ENCODE peak calls at places on chromosome 9, in five cellular contexts. N is ascending aorta, Y is tibial nerve, A is left ventricle myocardium inferior, R is cardiac muscle cell. I is an unnamed sample.

GRCh38 chr9:87567047-87567446 is 69.4 kb downstream of the DAPK1 start:
- DNase-seq in Y (no peak), N (no peak), A (no peak), R (peak; percentile 63), I (no peak)

GRCh38 chr9:95268681-95269080 is 48.8 kb downstream of the FANCC start:
- DNase-seq in A (no peak), N (no peak), R (peak; percentile 55), Y (no peak), I (no peak)

GRCh38 chr9:134335490-134336173 is 9.4 kb downstream of the RXRA start:
- DNase-seq in N (no peak), Y (no peak), A (no peak), R (no peak), I (no peak)

GRCh38 chr9:93597871-93598646 is 21.7 kb downstream of the PHF2 start:
- DNase-seq in A (no peak), R (no peak), Y (no peak), N (no peak), I (no peak)

GRCh38 chr9:14424323-14424722 is 110.4 kb upstream of the NFIB start:
- DNase-seq in R (no peak), Y (no peak), N (no peak), A (no peak), I (no peak)

GRCh38 chr9:130020618-130021017 is 22.4 kb downstream of the FNBP1 start:
- DNase-seq in A (no peak), Y (no peak), N (no peak), R (no peak), I (no peak)

GRCh38 chr9:93577045-93577939 is 908 bp downstream of the PHF2 start:
- DNase-seq in R (peak; percentile 40), N (no peak), A (peak; percentile 54), Y (no peak), I (no peak)

GRCh38 chr9:105608685-105609598 is 51.0 kb downstream of the FKTN start:
- DNase-seq in A (no peak), R (peak; percentile 68), N (no peak), Y (no peak), I (no peak)

GRCh38 chr9:135797507-135798302 is 95.7 kb downstream of the KCNT1 start:
- DNase-seq in A (peak; percentile 50), R (peak; percentile 58), Y (no peak), N (no peak), I (no peak)

DNA sequence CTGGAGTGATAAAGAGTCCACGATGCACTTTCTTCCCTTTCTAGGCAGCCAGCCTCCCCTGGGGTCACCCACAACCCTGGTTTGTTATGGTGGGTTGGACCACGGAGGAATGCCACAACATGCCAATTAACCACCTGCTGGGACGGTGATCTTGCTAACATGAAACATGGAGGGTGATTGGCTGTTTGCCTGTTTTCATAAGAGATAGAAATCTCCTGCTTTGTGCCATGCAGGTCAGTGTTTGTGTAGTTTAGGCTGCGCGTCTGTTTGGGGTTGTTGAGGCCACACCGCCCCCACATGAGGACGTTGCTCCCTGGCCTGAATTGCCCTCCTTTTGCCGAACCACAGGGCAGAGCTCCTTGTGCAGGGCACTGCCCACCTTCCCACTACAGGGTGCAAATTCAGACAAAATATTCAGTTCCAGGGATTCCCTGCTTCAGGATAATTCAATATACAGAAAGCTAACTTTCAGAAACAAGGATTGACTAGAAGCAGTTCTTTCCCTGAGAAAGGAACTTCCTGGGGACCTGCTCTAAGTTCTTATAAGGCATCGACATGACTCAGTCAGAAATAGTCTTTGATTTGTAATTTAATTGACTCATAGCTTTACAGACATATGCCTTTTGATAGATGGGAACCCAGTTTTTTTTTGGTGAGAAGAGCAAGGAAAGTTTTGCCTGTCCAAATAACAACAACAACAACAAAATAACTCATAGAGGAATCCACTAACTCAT is 427.7 kb downstream of the GADD45G start:
- DNase-seq in Y (no peak), R (no peak), A (no peak), N (no peak), I (no peak)
- H3K9me3 ChIP-seq in Y (no peaks in the 10 kb centered on the region), R (no peaks in the 10 kb centered on the region), A (no peaks in the 10 kb centered on the region), N (no peaks in the 10 kb centered on the region), I (no peaks in the 10 kb centered on the region)

DNA sequence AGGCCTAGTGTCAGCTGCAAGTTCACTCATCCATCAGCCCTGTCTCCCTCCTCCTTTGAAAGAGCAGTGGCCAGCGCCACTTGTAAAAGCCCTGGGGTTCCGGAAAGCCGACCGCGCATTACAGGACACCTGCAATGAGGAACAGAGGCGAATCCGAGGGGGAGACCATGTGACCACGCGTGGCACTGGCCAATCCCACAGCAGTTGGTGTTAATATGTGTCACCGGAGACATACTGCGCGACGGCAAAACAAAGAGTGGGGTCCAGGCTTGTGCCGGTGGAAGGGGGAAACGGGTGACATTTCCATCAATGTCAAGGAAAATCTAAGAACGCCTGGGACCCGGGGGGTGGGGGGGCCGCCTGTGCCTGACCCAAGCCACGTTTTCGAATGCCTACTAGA is 480.8 kb downstream of the SPATA31A7 start:
- DNase-seq in A (no peak), N (no peak), Y (no peak), R (no peak), I (no peak)
- H3K9me3 ChIP-seq in A (no peaks in the 10 kb centered on the region), N (no peaks in the 10 kb centered on the region), Y (no peaks in the 10 kb centered on the region), R (no peaks in the 10 kb centered on the region), I (no peaks in the 10 kb centered on the region)

GRCh38 chr9:96771124-96771523 is 6.8 kb downstream of the ZNF510 start:
- DNase-seq in A (no peak), R (no peak), Y (no peak), N (no peak), I (no peak)

GRCh38 chr9:96762562-96762961 is 15.3 kb downstream of the ZNF510 start:
- DNase-seq in N (no peak), A (no peak), R (no peak), Y (no peak), I (no peak)

GRCh38 chr9:96769989-96770388 is 7.9 kb downstream of the ZNF510 start:
- DNase-seq in A (no peak), R (no peak), Y (no peak), N (no peak), I (no peak)

GRCh38 chr9:96766199-96766598 is 11.7 kb downstream of the ZNF510 start:
- DNase-seq in R (no peak), Y (no peak), N (no peak), A (no peak), I (no peak)
- H3K9me3 ChIP-seq in R (peaks cover 4% of the 10 kb centered on the region), Y (peaks cover 8% of the 10 kb centered on the region), N (peaks cover 88% of the 10 kb centered on the region), A (peaks cover 100% of the 10 kb centered on the region), I (peaks cover 96% of the 10 kb centered on the region)

GRCh38 chr9:8434621-8435020 is 635.0 kb upstream of the DMAC1 start:
- DNase-seq in Y (no peak), R (no peak), N (no peak), A (no peak), I (no peak)

GRCh38 chr9:8430945-8431344 is 631.4 kb upstream of the DMAC1 start:
- DNase-seq in Y (no peak), N (no peak), R (no peak), A (no peak), I (no peak)

GRCh38 chr9:8431505-8431904 is 631.9 kb upstream of the DMAC1 start:
- DNase-seq in A (no peak), N (no peak), Y (no peak), R (no peak), I (no peak)

GRCh38 chr9:8429768-8430167 is 630.2 kb upstream of the DMAC1 start:
- DNase-seq in R (no peak), N (no peak), A (no peak), Y (no peak), I (no peak)

GRCh38 chr9:8432224-8432623 is 632.6 kb upstream of the DMAC1 start:
- DNase-seq in Y (no peak), A (no peak), R (no peak), N (no peak), I (no peak)
- H3K9me3 ChIP-seq in Y (no peaks in the 10 kb centered on the region), A (no peaks in the 10 kb centered on the region), R (no peaks in the 10 kb centered on the region), N (no peaks in the 10 kb centered on the region), I (no peaks in the 10 kb centered on the region)

GRCh38 chr9:78958887-78959286 is 612.9 kb upstream of the TLE4 start:
- DNase-seq in A (no peak), N (no peak), R (no peak), Y (no peak), I (no peak)

GRCh38 chr9:78967557-78968212 is 604.1 kb upstream of the TLE4 start:
- DNase-seq in R (peak; percentile 2), A (no peak), Y (no peak), N (no peak), I (no peak)

GRCh38 chr9:78963911-78964310 is 607.9 kb upstream of the TLE4 start:
- DNase-seq in R (no peak), A (no peak), N (no peak), Y (no peak), I (no peak)

DNA sequence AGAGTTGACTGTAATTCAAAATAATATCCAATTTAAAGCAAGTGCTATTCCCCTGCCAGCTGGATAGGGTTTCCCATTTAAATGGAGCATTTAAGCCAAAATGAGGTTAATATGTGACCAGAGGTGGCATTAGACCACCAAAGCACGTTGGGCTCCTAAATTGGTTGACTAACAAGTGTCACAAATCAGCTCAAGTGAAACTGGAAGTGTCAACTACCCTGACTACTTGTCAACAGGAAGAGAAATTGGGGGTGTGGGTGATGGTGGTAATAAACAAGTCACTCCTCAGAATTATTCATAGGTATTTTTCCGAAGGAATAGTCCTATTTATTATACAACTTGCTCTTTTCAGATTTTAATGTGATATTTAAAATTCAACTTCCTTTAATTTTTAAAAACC is 609.6 kb upstream of the TLE4 start:
- DNase-seq in A (no peak), R (no peak), N (no peak), Y (no peak), I (no peak)
- H3K9me3 ChIP-seq in A (peaks cover 33% of the 10 kb centered on the region), R (no peaks in the 10 kb centered on the region), N (no peaks in the 10 kb centered on the region), Y (no peaks in the 10 kb centered on the region), I (no peaks in the 10 kb centered on the region)

GRCh38 chr9:128885798-128886197 is 3.9 kb downstream of the LRRC8A start:
- DNase-seq in Y (no peak), A (no peak), R (no peak), N (no peak), I (no peak)

GRCh38 chr9:128886211-128886826 is 4.4 kb downstream of the LRRC8A start:
- DNase-seq in A (no peak), Y (no peak), R (peak; percentile 83), N (no peak), I (no peak)

GRCh38 chr9:128885376-128885775 is 3.4 kb downstream of the LRRC8A start:
- DNase-seq in N (no peak), Y (no peak), R (no peak), A (no peak), I (no peak)

GRCh38 chr9:128887049-128887448 is 5.1 kb downstream of the LRRC8A start:
- DNase-seq in Y (no peak), N (no peak), R (no peak), A (no peak), I (no peak)

GRCh38 chr9:128887914-128888350 is 6.0 kb downstream of the LRRC8A start:
- DNase-seq in N (no peak), Y (no peak), R (peak; percentile 78), A (no peak), I (no peak)
- H3K9me3 ChIP-seq in N (no peaks in the 10 kb centered on the region), Y (no peaks in the 10 kb centered on the region), R (no peaks in the 10 kb centered on the region), A (no peaks in the 10 kb centered on the region), I (no peaks in the 10 kb centered on the region)

I was measured in thoracic aorta.